ENCODE peak calls at places on chromosome 17, in seven cellular contexts. Y is neural progenitor cell; X is GM03348; T is kidney epithelial cell; Z is stimulated activated CD4-positive, alpha-beta T cell treated with anti-CD3 and anti-CD28 coated beads, Interleukin-1b, Interleukin-23, amount 100 ng/mL, for 24 hours; O is stimulated activated CD8-positive, alpha-beta memory T cell treated with anti-CD3 and anti-CD28 coated beads, Interleukin-7, amount 100 ng/mL, for 24 hours; A is activated naive CD4-positive, alpha-beta T cell. D is an unnamed sample.

GRCh38 chr17:72683506-72684404 is 408.7 kb downstream of the SLC39A11 start:
- DNase-seq in Y (no peak), X (peak), T (peak), Z (no peak), O (no peak), A (no peak), D (no peak)

GRCh38 chr17:57599271-57600045 is 145.6 kb downstream of the CCDC182 start:
- DNase-seq in Y (no peak), X (no peak), T (no peak), Z (no peak), O (no peak), A (no peak), D (no peak)

GRCh38 chr17:8366231-8366630 is 10.3 kb downstream of the KRABD2 start:
- DNase-seq in Y (no peak), X (peak), T (no peak), Z (no peak), O (no peak), A (no peak), D (no peak)

GRCh38 chr17:7951143-7951792 is 19.3 kb downstream of the CNTROB start:
- DNase-seq in Y (no peak), X (no peak), T (no peak), Z (peak), O (no peak), A (no peak), D (no peak)

GRCh38 chr17:79272666-79273219 is 198.1 kb downstream of the ENGASE start:
- DNase-seq in Y (no peak), X (no peak), T (no peak), Z (no peak), O (no peak), A (no peak), D (no peak)

GRCh38 chr17:71633391-71633849 is 487.4 kb upstream of the SOX9 start:
- DNase-seq in Y (no peak), X (peak), T (peak), Z (no peak), O (no peak), A (no peak), D (no peak)

GRCh38 chr17:81398855-81399451 is 3.7 kb downstream of the BAHCC1 start:
- DNase-seq in Y (peak), X (peak), T (no peak), Z (no peak), O (no peak), A (no peak), D (no peak)

GRCh38 chr17:17515921-17516295 is 19.7 kb upstream of the RASD1 start:
- DNase-seq in Y (no peak), X (no peak), T (peak), Z (no peak), O (no peak), A (no peak), D (no peak)

GRCh38 chr17:75945202-75945601 is 4.4 kb upstream of the FBF1 start:
- DNase-seq in Y (no peak), X (no peak), T (no peak), Z (no peak), O (no peak), A (no peak), D (no peak)

GRCh38 chr17:49910094-49910857 is 58.7 kb upstream of the DLX4 start:
- DNase-seq in Y (peak), X (no peak), T (no peak), Z (peak), O (peak), A (no peak), D (peak)

GRCh38 chr17:76381633-76382304 is 2.6 kb upstream of the SPHK1 start:
- DNase-seq in Y (peak), X (no peak), T (no peak), Z (no peak), O (no peak), A (no peak), D (peak)

GRCh38 chr17:42119301-42119700 is 1.9 kb downstream of the KAT2A start:
- DNase-seq in Y (no peak), X (no peak), T (no peak), Z (no peak), O (no peak), A (no peak), D (no peak)

GRCh38 chr17:45366691-45367090 is 49.9 kb upstream of the MAP3K14 start:
- DNase-seq in Y (no peak), X (no peak), T (no peak), Z (no peak), O (no peak), A (no peak), D (peak)

GRCh38 chr17:21453144-21453982 is 77.2 kb downstream of the KCNJ12 start:
- DNase-seq in Y (no peak), X (no peak), T (no peak), Z (no peak), O (no peak), A (no peak), D (peak)

GRCh38 chr17:1555618-1556471 is 6.7 kb downstream of the PITPNA start:
- DNase-seq in Y (no peak), X (no peak), T (no peak), Z (no peak), O (no peak), A (no peak), D (no peak)

GRCh38 chr17:59558039-59558438 is 7.4 kb upstream of the DHX40 start:
- DNase-seq in Y (no peak), X (no peak), T (no peak), Z (no peak), O (no peak), A (no peak), D (no peak)

GRCh38 chr17:47966079-47966519 is 4.8 kb upstream of the CDK5RAP3 start:
- DNase-seq in Y (no peak), X (peak), T (no peak), Z (no peak), O (no peak), A (no peak), D (no peak)

GRCh38 chr17:27473748-27474609 is 17.7 kb downstream of the KSR1 start:
- DNase-seq in Y (no peak), X (no peak), T (no peak), Z (peak), O (peak), A (no peak), D (no peak)

GRCh38 chr17:78974635-78975591 is 4.8 kb downstream of the LGALS3BP start:
- DNase-seq in Y (no peak), X (peak), T (peak), Z (no peak), O (no peak), A (no peak), D (peak)

GRCh38 chr17:36066365-36066945 is 2.4 kb downstream of the CCL18 start:
- DNase-seq in Y (no peak), X (no peak), T (no peak), Z (no peak), O (no peak), A (no peak), D (no peak)

GRCh38 chr17:1553354-1554266 is 9.0 kb downstream of the PITPNA start:
- DNase-seq in Y (no peak), X (no peak), T (no peak), Z (no peak), O (no peak), A (no peak), D (no peak)

GRCh38 chr17:4186244-4186920 is 43.4 kb downstream of the CYB5D2 start:
- DNase-seq in Y (no peak), X (no peak), T (no peak), Z (no peak), O (no peak), A (no peak), D (no peak)

GRCh38 chr17:74296548-74296936 is 22.5 kb downstream of the DNAI2 start:
- DNase-seq in Y (peak), X (peak), T (no peak), Z (no peak), O (no peak), A (no peak), D (peak)

GRCh38 chr17:8872036-8872704 is 4.7 kb upstream of the PIK3R6 start:
- DNase-seq in Y (no peak), X (no peak), T (no peak), Z (no peak), O (no peak), A (no peak), D (no peak)

GRCh38 chr17:65583921-65584603 is 22.6 kb upstream of the AXIN2 start:
- DNase-seq in Y (no peak), X (no peak), T (no peak), Z (no peak), O (no peak), A (no peak), D (no peak)

GRCh38 chr17:44356241-44356640 is 7.4 kb downstream of the FAM171A2 start:
- DNase-seq in Y (no peak), X (no peak), T (no peak), Z (no peak), O (no peak), A (no peak), D (peak)

GRCh38 chr17:9817086-9817485 is 4.8 kb downstream of the GSG1L2 start:
- DNase-seq in Y (no peak), X (peak), T (peak), Z (no peak), O (no peak), A (no peak), D (peak)

GRCh38 chr17:49407981-49408501 is 6.6 kb downstream of the PHB1 start:
- DNase-seq in Y (peak), X (peak), T (peak), Z (peak), O (peak), A (peak), D (peak)

GRCh38 chr17:75227729-75228128 is 22.2 kb downstream of the NUP85 start:
- DNase-seq in Y (no peak), X (no peak), T (no peak), Z (no peak), O (no peak), A (no peak), D (no peak)

GRCh38 chr17:57906910-57907309 is 48.3 kb downstream of the CUEDC1 start:
- DNase-seq in Y (peak), X (no peak), T (no peak), Z (no peak), O (no peak), A (no peak), D (peak)

GRCh38 chr17:64245218-64246145 is 17.6 kb downstream of the TEX2 start:
- DNase-seq in Y (no peak), X (no peak), T (no peak), Z (no peak), O (no peak), A (no peak), D (no peak)

GRCh38 chr17:80599546-80600305 is 55.1 kb downstream of the RPTOR start:
- DNase-seq in Y (no peak), X (peak), T (no peak), Z (no peak), O (no peak), A (no peak), D (no peak)

GRCh38 chr17:38435795-38436194 is 7.5 kb downstream of the ARHGAP23 start:
- DNase-seq in Y (no peak), X (no peak), T (no peak), Z (no peak), O (no peak), A (no peak), D (peak)

GRCh38 chr17:78991017-78991783 is 11.5 kb upstream of the LGALS3BP start:
- DNase-seq in Y (no peak), X (no peak), T (no peak), Z (no peak), O (no peak), A (no peak), D (no peak)

GRCh38 chr17:61378658-61379456 is 20.8 kb upstream of the TBX2 start:
- DNase-seq in Y (no peak), X (no peak), T (no peak), Z (no peak), O (no peak), A (no peak), D (no peak)

GRCh38 chr17:49556183-49556943 is 19.3 kb upstream of the NXPH3 start:
- DNase-seq in Y (peak), X (peak), T (no peak), Z (peak), O (peak), A (peak), D (peak)

GRCh38 chr17:39665642-39666221 is 583 bp downstream of the TCAP start:
- DNase-seq in Y (peak), X (no peak), T (no peak), Z (no peak), O (no peak), A (no peak), D (peak)